ENCODE peak calls at places on chromosomes 2 and 18, in nine cellular contexts. E is endothelial cell of umbilical vein, B is HepG2, S is sigmoid colon, P is stomach, Q is suprapubic skin, C is GM23338, Y is GM12891, N is transverse colon. M is an unnamed sample.

GRCh38 chr18:14919666-14920065 is 171.7 kb downstream of the ANKRD30B start:
- DNase-seq in C (no peak), Y (no peak), Q (no peak), N (peak), E (no peak), B (peak), P (peak), S (no peak), M (no peak)

GRCh38 chr2:240133401-240133800 is 2.7 kb downstream of the COPS9 start:
- DNase-seq in S (no peak), E (no peak), Q (peak), B (no peak), Y (no peak), N (no peak), C (no peak), P (no peak), M (no peak)

GRCh38 chr18:29218101-29218500 is 1041.2 kb upstream of the CDH2 start:
- DNase-seq in Q (no peak), C (no peak), S (no peak), P (no peak), E (no peak), N (no peak), B (no peak), Y (no peak), M (no peak)

GRCh38 chr2:207166349-207167128 is 791 bp upstream of the KLF7 start:
- DNase-seq in B (peak), Q (peak), Y (peak), S (peak), E (peak), N (peak), P (peak), C (peak), M (peak)

GRCh38 chr18:46484971-46485370 is 172.0 kb downstream of the LOXHD1 start:
- DNase-seq in B (no peak), C (peak), Y (no peak), Q (no peak), S (no peak), E (no peak), P (no peak), N (no peak), M (no peak)

GRCh38 chr2:6913415-6914157 is 3.6 kb upstream of the RNF144A start:
- DNase-seq in Y (no peak), E (no peak), B (no peak), N (no peak), C (no peak), Q (no peak), P (no peak), S (no peak), M (no peak)

GRCh38 chr18:76697441-76697901 is 124.9 kb upstream of the ZNF236 start:
- DNase-seq in Q (no peak), Y (no peak), B (no peak), C (peak), E (peak), P (no peak), N (peak), S (no peak), M (no peak)

GRCh38 chr18:10081477-10081876 is 167.7 kb downstream of the VAPA start:
- DNase-seq in N (no peak), Q (no peak), E (no peak), P (no peak), C (no peak), S (no peak), Y (no peak), B (peak), M (no peak)

GRCh38 chr2:27041708-27042107 is 8.9 kb downstream of the TMEM214 start:
- DNase-seq in N (no peak), S (no peak), Q (no peak), C (no peak), P (no peak), Y (no peak), B (no peak), E (no peak), M (no peak)

GRCh38 chr2:11863513-11864328 is 117.3 kb downstream of the LPIN1 start:
- DNase-seq in E (peak), N (peak), Y (peak), C (peak), P (peak), S (peak), Q (peak), B (peak), M (peak)

GRCh38 chr2:162184796-162185195 is 32.7 kb upstream of the GCG start:
- DNase-seq in E (peak), N (no peak), Q (no peak), Y (no peak), P (no peak), B (no peak), S (no peak), C (no peak), M (no peak)

GRCh38 chr2:234978466-234979203 is 26.8 kb downstream of the SH3BP4 start:
- DNase-seq in E (peak), C (no peak), B (peak), N (peak), Y (no peak), S (no peak), Q (no peak), P (peak), M (no peak)

GRCh38 chr2:240319855-240320560 is 115.5 kb upstream of the GPC1 start:
- DNase-seq in S (no peak), Y (no peak), N (no peak), B (no peak), C (no peak), P (no peak), Q (no peak), E (peak), M (no peak)

GRCh38 chr18:48222118-48222517 is 187.1 kb downstream of the ZBTB7C start:
- DNase-seq in S (no peak), C (no peak), Y (no peak), B (peak), Q (no peak), E (no peak), P (peak), N (peak), M (no peak)
- TF ChIP-seq POLR2AphosphoS5 in S (no peak), C (no peak), Y (no peak), B (no peak), Q (peak), E (no peak), P (no peak), N (no peak), M (no peak)

DNA sequence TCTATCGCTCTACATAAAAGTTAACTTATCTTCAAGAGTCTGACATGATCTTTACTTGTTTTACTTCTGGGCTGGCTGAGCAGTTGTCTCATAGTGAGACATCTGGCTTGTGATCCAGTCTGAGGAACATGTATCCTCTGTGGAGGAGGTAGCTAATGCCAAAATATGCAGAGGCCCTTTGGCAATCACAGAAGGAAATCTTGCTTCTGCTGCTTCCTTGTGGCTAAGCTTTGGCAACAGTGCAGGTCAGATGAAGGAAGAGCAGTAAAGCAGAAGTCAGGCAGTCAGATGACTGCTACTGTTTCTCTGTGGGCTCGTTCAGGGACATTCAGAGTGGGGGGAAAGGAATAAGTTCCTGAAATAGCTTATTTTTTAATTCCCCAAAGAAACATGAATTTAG is 22.3 kb downstream of the DOK1 start:
- DNase-seq in P (no peak), Y (no peak), B (no peak), N (no peak), S (peak), Q (no peak), C (no peak), E (no peak), M (no peak)
- TF ChIP-seq POLR2AphosphoS5 in P (no peak), Y (no peak), B (no peak), N (no peak), S (peak), Q (peak), C (no peak), E (no peak), M (no peak)

DNA sequence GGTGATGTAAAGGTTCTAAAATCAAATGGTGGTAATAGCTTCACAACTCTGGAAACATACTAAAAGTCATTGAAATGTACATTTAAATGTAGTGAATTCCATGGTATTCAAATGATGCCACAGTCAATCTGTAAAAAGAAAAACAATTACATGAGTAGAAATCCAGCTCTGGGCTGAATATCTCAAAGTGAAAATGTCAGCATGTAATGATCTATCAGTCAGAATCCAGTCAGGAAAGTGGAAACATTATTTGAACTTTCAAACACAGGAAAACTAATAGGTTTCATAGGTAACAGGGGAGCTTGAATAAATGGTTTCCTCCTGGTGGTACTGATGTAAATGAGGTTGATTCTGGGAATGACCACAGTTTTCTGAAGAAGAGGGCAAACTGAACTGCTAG is 186.4 kb downstream of the CDH7 start:
- DNase-seq in C (no peak), E (no peak), Q (no peak), S (no peak), N (no peak), P (no peak), Y (no peak), B (no peak), M (no peak)
- TF ChIP-seq POLR2AphosphoS5 in C (no peak), E (no peak), Q (no peak), S (no peak), N (no peak), P (no peak), Y (no peak), B (no peak), M (no peak)

GRCh38 chr2:173831312-173832229 is 133.6 kb downstream of the SP3 start:
- DNase-seq in P (no peak), Q (peak), N (peak), Y (no peak), E (no peak), C (no peak), B (no peak), S (peak), M (no peak)
- TF ChIP-seq POLR2AphosphoS5 in P (no peak), Q (no peak), N (peak), Y (no peak), E (no peak), C (no peak), B (no peak), S (peak), M (no peak)

GRCh38 chr2:219446689-219447088 is 12.0 kb downstream of the SPEG start:
- DNase-seq in Q (no peak), S (no peak), Y (no peak), N (no peak), P (no peak), C (no peak), E (no peak), B (no peak), M (no peak)

GRCh38 chr2:219448099-219448775 is 13.6 kb downstream of the SPEG start:
- DNase-seq in Y (no peak), P (no peak), S (no peak), B (no peak), Q (peak), C (peak), E (no peak), N (no peak), M (no peak)

GRCh38 chr2:219446101-219446504 is 11.5 kb downstream of the SPEG start:
- DNase-seq in P (no peak), B (no peak), Q (peak), C (peak), E (peak), S (peak), N (no peak), Y (no peak), M (no peak)

GRCh38 chr2:219448776-219449476 is 14.3 kb downstream of the SPEG start:
- DNase-seq in N (no peak), S (peak), Y (no peak), B (no peak), Q (peak), P (no peak), C (peak), E (no peak), M (no peak)

GRCh38 chr2:219447242-219448098 is 12.8 kb downstream of the SPEG start:
- DNase-seq in N (no peak), Y (no peak), B (no peak), E (no peak), S (peak), C (peak), Q (no peak), P (no peak), M (no peak)
- TF ChIP-seq POLR2AphosphoS5 in N (no peak), Y (no peak), B (no peak), E (no peak), S (peak), C (no peak), Q (no peak), P (no peak), M (no peak)

DNA sequence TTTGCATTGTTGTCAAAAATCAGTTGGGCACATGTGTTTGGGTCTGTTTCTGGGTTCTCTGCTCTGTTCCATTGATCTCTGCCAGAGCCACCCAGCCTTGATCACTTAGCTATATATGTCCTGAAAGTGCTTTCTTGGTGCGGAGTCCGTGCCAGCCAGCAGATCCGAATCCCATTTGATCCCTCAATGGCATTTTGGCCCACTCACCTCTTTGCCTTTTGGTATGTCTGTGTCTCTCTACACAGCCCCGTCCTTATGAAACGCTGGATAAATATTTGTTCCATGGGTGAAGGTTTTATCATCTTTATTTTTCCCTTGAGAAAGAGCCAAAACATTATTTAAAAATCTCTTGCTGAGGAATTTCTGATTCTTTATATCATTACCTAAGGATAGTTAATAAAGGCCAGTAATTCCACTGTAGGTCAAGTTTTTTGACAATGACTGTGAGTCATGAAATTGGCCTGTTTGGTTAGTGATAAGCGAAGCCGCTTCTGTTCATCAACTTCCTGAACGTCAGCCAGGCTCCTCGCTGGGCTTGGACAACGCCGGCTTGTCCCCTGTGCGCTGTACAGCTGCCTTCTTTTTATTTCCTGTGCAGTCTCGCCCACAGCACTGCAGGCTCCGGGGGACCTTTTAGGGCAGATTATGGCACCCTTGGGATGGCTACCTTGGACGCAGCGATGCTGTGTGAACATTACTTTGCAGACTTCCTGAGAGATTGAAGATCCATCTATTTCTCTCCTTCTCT is 24.9 kb downstream of the MTCL1 start:
- DNase-seq in C (no peak), P (peak), Q (no peak), Y (no peak), B (peak), E (peak), N (peak), S (peak), M (no peak)
- TF ChIP-seq POLR2AphosphoS5 in C (no peak), P (peak), Q (no peak), Y (no peak), B (no peak), E (peak), N (no peak), S (no peak), M (no peak)

GRCh38 chr2:8993902-8994278 is 9.6 kb downstream of the MBOAT2 start:
- DNase-seq in P (no peak), Y (no peak), Q (no peak), E (no peak), C (no peak), B (no peak), N (no peak), S (no peak), M (no peak)
- TF ChIP-seq POLR2AphosphoS5 in P (no peak), Y (no peak), Q (no peak), E (no peak), C (no peak), B (no peak), N (no peak), S (no peak), M (no peak)